ENCODE peak calls at places on chromosomes 6 and 20, in five cellular contexts. H is H1, R is SK-N-SH, Q is HepG2, L is K562. B is an unnamed sample.

GRCh38 chr20:50320910-50321796 is 130.5 kb downstream of the CEBPB start:
- DNase-seq in Q (peak), R (peak), L (peak), H (peak), B (no peak)

GRCh38 chr6:64404370-64404769 is 768.8 kb downstream of the PHF3 start:
- DNase-seq in L (no peak), R (no peak), Q (no peak), H (no peak), B (no peak)

GRCh38 chr6:11373208-11373607 is 140.7 kb upstream of the NEDD9 start:
- DNase-seq in Q (no peak), L (no peak), H (no peak), R (no peak), B (no peak)

GRCh38 chr6:33676416-33677152 is 34.9 kb downstream of the UQCC2 start:
- DNase-seq in H (no peak), Q (no peak), L (no peak), R (no peak), B (no peak)

GRCh38 chr6:158799051-158799792 is 19.9 kb downstream of the EZR start:
- DNase-seq in R (peak), Q (peak), H (no peak), L (no peak), B (no peak)

GRCh38 chr6:87971605-87972262 is 75.9 kb upstream of the SPACA1 start:
- DNase-seq in L (no peak), R (no peak), Q (no peak), H (no peak), B (no peak)

GRCh38 chr20:45935416-45936046 is 1.0 kb downstream of the PCIF1 start:
- DNase-seq in R (peak), L (no peak), H (no peak), Q (no peak), B (no peak)

GRCh38 chr20:43983359-43983758 is 68.7 kb downstream of the TOX2 start:
- DNase-seq in Q (no peak), L (peak), H (peak), R (no peak), B (no peak)

GRCh38 chr20:49724637-49725606 is 11.2 kb upstream of the B4GALT5 start:
- DNase-seq in Q (peak), H (no peak), R (no peak), L (peak), B (peak)

GRCh38 chr6:134217516-134218140 is 100.3 kb downstream of the SGK1 start:
- DNase-seq in H (no peak), Q (no peak), L (no peak), R (no peak), B (no peak)

GRCh38 chr6:84667252-84668213 is 96.9 kb downstream of the TBX18 start:
- DNase-seq in L (no peak), Q (no peak), H (no peak), R (no peak), B (no peak)

GRCh38 chr6:159170333-159170672 is 1.1 kb downstream of the FNDC1 start:
- DNase-seq in L (no peak), R (no peak), Q (no peak), H (no peak), B (no peak)

GRCh38 chr6:116779569-116780164 is 14.1 kb upstream of the FAM162B start:
- DNase-seq in Q (peak), L (peak), R (peak), H (peak), B (no peak)

GRCh38 chr6:95110767-95111166 is 466.6 kb upstream of the MANEA start:
- DNase-seq in Q (no peak), H (no peak), R (no peak), L (no peak), B (no peak)

GRCh38 chr20:38674178-38675133 is 49.8 kb upstream of the SLC32A1 start:
- DNase-seq in R (peak), H (peak), Q (no peak), L (peak), B (no peak)

GRCh38 chr6:11732036-11732545 is 46.5 kb downstream of the ADTRP start:
- DNase-seq in R (no peak), Q (no peak), H (no peak), L (no peak), B (peak)

GRCh38 chr6:31094389-31094881 is 17.9 kb downstream of the C6orf15 start:
- DNase-seq in Q (no peak), L (no peak), R (no peak), H (no peak), B (peak)

GRCh38 chr20:51750037-51750769 is 18.0 kb downstream of the ATP9A start:
- DNase-seq in H (no peak), L (no peak), R (peak), Q (peak), B (no peak)

GRCh38 chr6:18579165-18579564 is 192.0 kb downstream of the RNF144B start:
- DNase-seq in L (no peak), R (no peak), H (no peak), Q (no peak), B (no peak)

GRCh38 chr6:125872259-125872921 is 81.6 kb downstream of the NCOA7 start:
- DNase-seq in L (peak), H (no peak), Q (no peak), R (no peak), B (no peak)

GRCh38 chr20:46458891-46459750 is 52.7 kb upstream of the ELMO2 start:
- DNase-seq in R (peak), Q (no peak), L (no peak), H (peak), B (no peak)

GRCh38 chr6:13814176-13814937 is at the start of gene MCUR1:
- DNase-seq in H (peak), R (peak), L (peak), Q (peak), B (peak)

GRCh38 chr20:49149281-49150045 is 38.7 kb downstream of the STAU1 start:
- DNase-seq in R (no peak), H (no peak), Q (no peak), L (no peak), B (no peak)

GRCh38 chr6:81450180-81450579 is 302.3 kb downstream of the TENT5A start:
- DNase-seq in L (no peak), H (no peak), Q (peak), R (peak), B (no peak)

GRCh38 chr6:170177383-170178265 is 113.3 kb downstream of the DLL1 start:
- DNase-seq in Q (no peak), R (peak), H (peak), L (no peak), B (no peak)

GRCh38 chr20:13141541-13141940 is 79.5 kb upstream of the ISM1 start:
- DNase-seq in L (no peak), R (peak), Q (no peak), H (no peak), B (no peak)

GRCh38 chr6:52815167-52816092 is 11.8 kb upstream of the GSTA1 start:
- DNase-seq in L (peak), H (peak), Q (peak), R (peak), B (peak)

DNA sequence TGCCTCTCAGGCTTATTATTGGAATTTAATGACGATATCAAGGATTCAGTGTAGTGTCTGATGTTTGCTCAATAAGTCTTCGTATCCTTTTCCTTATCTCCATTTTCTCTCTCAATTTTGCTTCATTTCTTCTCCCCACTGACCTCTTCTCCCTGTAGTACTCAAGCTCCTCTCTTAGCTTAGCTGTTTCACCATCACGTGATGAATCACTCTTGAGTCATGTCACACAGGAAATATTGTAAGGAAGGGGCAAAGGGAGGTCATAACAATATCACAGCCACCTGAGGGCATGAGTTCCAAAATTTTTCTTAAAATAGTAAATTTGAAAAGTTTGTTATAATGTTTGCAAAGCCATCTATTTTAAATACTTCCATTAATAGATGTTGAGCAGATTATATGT is 392.2 kb upstream of the MARCKS start:
- DNase-seq in H (no peak), L (no peak), R (no peak), Q (no peak), B (peak)
- TF ChIP-seq GABPA in H (no peak), L (no peak), R (no peak), Q (no peak), B (no peak)

DNA sequence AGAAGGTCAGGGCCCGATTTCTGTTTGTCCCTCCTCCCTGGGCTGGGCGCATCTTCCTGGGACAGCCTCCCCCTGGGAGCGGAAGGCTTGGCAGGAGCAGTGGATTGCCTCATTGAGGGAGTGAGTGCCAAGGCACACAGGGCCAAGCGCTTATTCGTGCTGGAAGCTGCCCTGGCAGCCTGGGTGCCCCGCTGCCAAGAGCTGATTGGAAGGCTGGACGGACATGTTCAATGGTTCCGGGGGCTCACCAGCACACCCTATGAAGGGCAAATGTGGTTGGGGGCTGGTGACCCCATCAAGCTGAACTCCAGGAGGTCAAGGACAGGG is 10.3 kb upstream of the ZNF831 start:
- DNase-seq in R (no peak), H (no peak), L (no peak), Q (no peak), B (no peak)
- TF ChIP-seq GABPA in R (no peak), H (no peak), L (no peak), Q (no peak), B (no peak)

GRCh38 chr6:43076093-43076927 is at the start of gene PTK7:
- DNase-seq in H (peak), L (peak), Q (peak), R (peak), B (no peak)

GRCh38 chr6:43077981-43078411 is 1.9 kb downstream of the PTK7 start:
- DNase-seq in Q (no peak), R (peak), H (no peak), L (no peak), B (no peak)

GRCh38 chr6:43076928-43077809 is 1.1 kb downstream of the PTK7 start:
- DNase-seq in Q (peak), L (no peak), H (peak), R (peak), B (no peak)

GRCh38 chr6:43075791-43076092 is 372 bp upstream of the PTK7 start:
- DNase-seq in L (no peak), R (no peak), Q (no peak), H (no peak), B (no peak)

DNA sequence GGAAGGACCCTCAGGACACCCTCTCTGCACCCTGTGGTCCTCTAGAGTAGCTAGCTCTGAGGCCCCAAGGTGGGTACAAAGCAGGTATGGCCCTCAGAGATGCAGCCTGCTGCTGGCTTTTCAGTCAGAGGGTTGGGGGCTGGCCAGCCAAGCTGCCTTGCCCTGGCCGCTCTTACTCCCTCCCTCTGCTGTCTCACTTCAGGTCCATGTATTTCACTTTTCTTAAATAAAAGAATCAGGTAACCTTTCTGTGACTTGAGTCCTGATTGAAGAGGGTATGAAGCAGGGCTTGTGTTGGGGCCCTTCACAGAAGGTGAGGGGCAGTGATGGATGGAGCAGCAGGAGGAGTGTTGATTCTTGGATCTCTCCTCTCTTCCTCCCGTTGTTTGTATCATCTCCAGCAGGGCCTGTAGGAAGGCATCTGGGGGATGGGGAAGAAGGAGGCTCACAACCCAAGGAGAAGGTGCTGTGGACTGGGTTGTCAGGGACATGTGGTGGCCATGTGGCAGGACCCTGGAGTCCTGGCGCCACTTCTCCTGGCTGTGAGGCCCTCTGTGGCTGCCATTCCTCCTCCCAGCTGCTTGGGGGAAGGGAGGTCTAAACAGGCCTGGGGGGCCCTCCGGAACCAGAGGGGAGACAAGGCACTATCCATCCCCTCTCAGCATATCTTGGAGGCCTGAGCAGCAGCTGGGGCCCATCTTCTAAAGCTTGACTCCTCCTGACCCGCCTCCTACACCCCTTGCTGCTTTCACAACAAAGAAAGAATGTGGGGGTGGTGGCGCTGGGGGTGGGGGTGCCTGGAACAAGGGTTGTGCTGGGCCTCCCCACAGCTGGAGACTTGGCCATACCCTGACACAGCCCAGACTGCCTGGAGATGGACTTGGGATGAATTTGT is 1.0 kb upstream of the PTK7 start:
- DNase-seq in H (no peak), Q (no peak), L (no peak), R (no peak), B (no peak)
- TF ChIP-seq GABPA in H (no peak), Q (no peak), L (no peak), R (no peak), B (no peak)

GRCh38 chr6:151548201-151548600 is 54.4 kb downstream of the CCDC170 start:
- DNase-seq in H (no peak), R (no peak), L (no peak), Q (no peak), B (no peak)

GRCh38 chr6:151549790-151550189 is 56.0 kb downstream of the CCDC170 start:
- DNase-seq in Q (no peak), R (no peak), L (no peak), H (no peak), B (no peak)

GRCh38 chr6:151539506-151540268 is 45.9 kb downstream of the CCDC170 start:
- DNase-seq in L (no peak), R (no peak), H (no peak), Q (no peak), B (no peak)

GRCh38 chr6:151546941-151547659 is 53.3 kb downstream of the CCDC170 start:
- DNase-seq in R (no peak), L (no peak), Q (no peak), H (no peak), B (no peak)

DNA sequence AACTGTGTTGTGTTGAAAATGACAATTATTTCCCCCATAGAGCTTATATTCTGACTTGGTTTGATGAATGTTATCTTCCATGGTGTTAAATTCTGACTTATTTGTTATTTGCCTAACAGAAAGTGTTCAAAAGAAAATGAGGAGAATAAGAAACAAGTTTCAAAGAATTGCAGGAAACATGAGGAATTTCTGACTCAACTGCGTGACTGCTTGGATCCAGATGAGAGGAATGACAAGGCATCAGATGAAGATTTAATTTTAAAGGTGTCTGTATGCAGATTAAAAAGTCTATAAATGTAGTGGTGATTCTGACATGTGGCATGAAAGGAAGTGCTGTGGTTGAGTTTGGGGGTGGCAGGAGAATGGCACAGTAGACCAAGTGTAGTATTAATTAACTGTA is 50.6 kb downstream of the CCDC170 start:
- DNase-seq in L (no peak), Q (no peak), H (no peak), R (no peak), B (no peak)
- TF ChIP-seq GABPA in L (no peak), Q (no peak), H (no peak), R (no peak), B (no peak)